ENCODE peak calls at places on chromosomes 12 and 14, in four cellular contexts. R, C, S and D are unnamed samples.

GRCh38 chr14:26218858-26219257 is 379.0 kb downstream of the NOVA1 start:
- DNase-seq in R (no peak), C (no peak), S (no peak), D (no peak)

GRCh38 chr12:29517265-29517664 is 19.8 kb upstream of the OVCH1 start:
- DNase-seq in R (no peak), C (no peak), S (no peak), D (peak; percentile 5)

GRCh38 chr12:99558113-99558512 is 89.4 kb upstream of the GARIN6 start:
- DNase-seq in R (no peak), C (no peak), S (no peak), D (no peak)

GRCh38 chr12:50569876-50570275 is 65.1 kb downstream of the DIP2B start:
- DNase-seq in R (peak; percentile 58), C (no peak), S (peak; percentile 35), D (no peak)

GRCh38 chr12:112868459-112869041 is 38.2 kb upstream of the OAS1 start:
- DNase-seq in R (no peak), C (peak; percentile 78), S (no peak), D (no peak)

GRCh38 chr12:47757840-47758583 is 668 bp downstream of the RAPGEF3 start:
- DNase-seq in R (no peak), C (no peak), S (no peak), D (no peak)

GRCh38 chr14:106268013-106268727 is 741.8 kb downstream of the TMEM121 start:
- DNase-seq in R (no peak), C (no peak), S (no peak), D (peak; percentile 55)

GRCh38 chr12:51531284-51531981 is 59.6 kb upstream of the SCN8A start:
- DNase-seq in R (no peak), C (peak; percentile 8), S (no peak), D (no peak)

GRCh38 chr12:130339946-130340345 is 2.3 kb downstream of the PIWIL1 start:
- DNase-seq in R (no peak), C (no peak), S (no peak), D (no peak)

GRCh38 chr14:76937181-76938091 is 91.1 kb downstream of the IRF2BPL start:
- DNase-seq in R (peak; percentile 96), C (peak; percentile 60), S (peak; percentile 91), D (peak; percentile 70)

GRCh38 chr14:32129124-32129523 is 52.0 kb downstream of the ARHGAP5 start:
- DNase-seq in R (peak; percentile 77), C (no peak), S (peak; percentile 87), D (no peak)

GRCh38 chr12:1927751-1928351 is 9.4 kb upstream of the CACNA2D4 start:
- DNase-seq in R (peak; percentile 47), C (no peak), S (no peak), D (no peak)

GRCh38 chr12:12723681-12724420 is 6.7 kb downstream of the CDKN1B start:
- DNase-seq in R (peak; percentile 65), C (peak; percentile 45), S (peak; percentile 39), D (peak; percentile 56)

DNA sequence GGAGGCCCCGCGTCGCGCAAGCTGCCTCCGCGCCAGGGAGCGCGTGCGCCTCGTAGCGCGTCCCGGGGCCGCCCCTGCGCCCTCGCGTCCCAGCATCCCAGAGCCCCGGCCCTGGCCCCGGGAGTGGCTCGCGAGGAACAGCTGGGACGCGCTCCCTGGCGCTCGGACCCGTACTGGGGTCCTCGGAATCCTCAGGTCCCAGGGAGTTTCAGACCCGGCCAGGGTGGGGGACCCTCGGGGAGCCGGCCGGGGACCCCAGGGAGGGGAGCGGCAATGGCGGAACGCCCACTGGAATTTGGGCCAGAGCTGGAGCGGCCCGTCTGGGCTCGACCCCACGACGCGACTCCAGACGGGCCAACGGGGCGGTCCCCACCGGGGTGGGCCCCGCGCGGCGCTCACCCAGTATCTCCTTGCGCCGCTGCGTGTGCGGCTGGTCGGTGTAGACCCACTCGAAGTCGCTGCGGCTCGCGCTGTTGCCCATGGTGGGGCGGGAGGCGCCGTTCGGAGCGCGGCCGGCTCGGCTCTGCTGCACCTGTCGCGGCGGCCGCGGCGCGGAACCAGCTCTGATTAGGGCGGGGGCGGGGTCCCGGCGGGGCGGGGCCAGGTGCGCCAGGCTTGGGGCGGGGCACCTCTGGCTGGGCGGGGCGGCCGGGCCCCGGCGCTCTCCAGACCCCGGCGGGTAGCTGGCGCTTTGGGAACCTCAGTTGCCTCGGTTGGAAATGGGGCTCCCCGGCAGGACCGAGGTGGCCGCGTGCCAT is at the start of gene DEGS2:
- DNase-seq in R (peak; percentile 37), C (peak; percentile 87), S (no peak), D (no peak)
- TF ChIP-seq EZH2 in R (no peak), C (no peak), S (peak; percentile 23), D (peak; percentile 55)

GRCh38 chr12:27504506-27504905 is 19.5 kb upstream of the PPFIBP1 start:
- DNase-seq in R (peak; percentile 66), C (no peak), S (peak; percentile 55), D (no peak)

GRCh38 chr12:27509032-27509431 is 15.0 kb upstream of the PPFIBP1 start:
- DNase-seq in R (no peak), C (no peak), S (no peak), D (no peak)

GRCh38 chr12:27505124-27505523 is 18.9 kb upstream of the PPFIBP1 start:
- DNase-seq in R (peak; percentile 83), C (no peak), S (peak; percentile 85), D (no peak)

GRCh38 chr12:27506645-27507189 is 17.3 kb upstream of the PPFIBP1 start:
- DNase-seq in R (no peak), C (no peak), S (no peak), D (no peak)

DNA sequence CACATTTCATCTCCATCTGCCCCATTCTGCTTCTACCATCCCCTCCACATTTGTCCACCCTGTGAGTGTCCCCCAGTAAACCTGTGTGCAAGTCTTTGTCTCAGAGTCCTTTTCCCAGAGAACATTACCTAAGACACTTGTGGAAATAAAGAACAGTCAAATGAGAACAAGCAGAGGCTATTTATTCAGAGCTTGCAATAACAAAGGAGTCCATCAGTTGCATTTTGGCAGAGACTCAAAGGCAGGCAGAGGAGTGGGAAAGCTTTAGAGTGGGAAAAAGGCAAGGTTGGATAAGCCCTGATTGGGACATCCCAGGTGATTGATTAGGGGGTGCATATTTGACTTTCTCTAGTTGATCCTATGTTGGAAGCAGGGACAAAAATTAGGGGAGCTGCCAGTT is 18.2 kb upstream of the PPFIBP1 start:
- DNase-seq in R (no peak), C (no peak), S (peak; percentile 56), D (no peak)
- H3K27ac ChIP-seq in R (no peak overlapping the region), C (no peak overlapping the region), S (no peak overlapping the region), D (no peak overlapping the region)

DNA sequence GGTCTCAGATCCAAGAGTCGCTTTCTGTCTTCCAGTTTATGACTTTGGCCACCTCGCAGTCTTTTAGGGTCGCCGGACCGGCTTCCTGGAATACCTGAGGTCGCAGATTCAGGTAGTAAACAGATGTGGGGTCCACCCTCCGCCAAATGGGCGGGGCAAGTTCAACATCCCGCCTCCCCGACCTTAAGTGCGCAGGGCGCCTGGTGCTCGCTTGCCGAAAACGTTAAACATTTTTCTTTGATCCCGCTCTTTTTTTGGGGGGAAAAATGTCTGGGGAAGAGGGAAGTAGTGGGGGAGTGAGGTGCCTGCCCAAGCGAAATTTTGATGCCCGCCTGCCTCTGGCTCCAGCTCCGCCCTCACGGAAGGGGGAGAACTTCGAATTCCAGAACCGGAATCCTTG is 73.9 kb upstream of the TBX5 start:
- DNase-seq in R (peak; percentile 55), C (peak; percentile 82), S (no peak), D (no peak)
- TF ChIP-seq EZH2 in R (no peak), C (peak; percentile 12), S (no peak), D (no peak)

GRCh38 chr14:101810897-101811620 is 49.5 kb downstream of the PPP2R5C start:
- DNase-seq in R (peak; percentile 88), C (no peak), S (peak; percentile 52), D (no peak)
- H3K27ac ChIP-seq in R (peak overlapping the region; percentile 100), C (no peak overlapping the region), S (peak overlapping the region; percentile 99), D (peak overlapping the region; percentile 98)